ENCODE peak calls at places on chromosomes 16 and 17, in six cellular contexts. O is right cardiac atrium; A is activated CD8-positive, alpha-beta memory T cell treated with anti-CD3 and anti-CD28 coated beads, Interleukin-2, amount 50 U/mL, for 48 hours; Z is amygdala; S is effector memory CD4-positive, alpha-beta T cell; H is Daoy. X is an unnamed sample.

GRCh38 chr17:42517516-42517915 is 18.5 kb upstream of the NAGLU start:
- DNase-seq in O (peak; percentile 96), A (peak; percentile 95), Z (peak; percentile 76), S (peak; percentile 60), H (peak; percentile 86), X (peak; percentile 37)

GRCh38 chr17:35948092-35948491 is 4.6 kb upstream of the LYZL6 start:
- DNase-seq in O (no peak), A (no peak), Z (no peak), S (no peak), H (no peak), X (no peak)

GRCh38 chr17:11274106-11274505 is 33.1 kb downstream of the SHISA6 start:
- DNase-seq in O (no peak), A (no peak), Z (no peak), S (no peak), H (no peak), X (no peak)

GRCh38 chr16:4839942-4840341 is 7.1 kb downstream of the GLYR1 start:
- DNase-seq in O (no peak), A (no peak), Z (no peak), S (no peak), H (no peak), X (no peak)

GRCh38 chr17:15351925-15352324 is 10.5 kb upstream of the TEKT3 start:
- DNase-seq in O (peak; percentile 49), A (no peak), Z (no peak), S (no peak), H (peak; percentile 26), X (no peak)

GRCh38 chr16:58885528-58886170 is 151.5 kb upstream of the GOT2 start:
- DNase-seq in O (no peak), A (no peak), Z (no peak), S (no peak), H (no peak), X (no peak)

GRCh38 chr17:51046527-51047384 is 73.9 kb downstream of the SPAG9 start:
- DNase-seq in O (peak; percentile 81), A (no peak), Z (peak; percentile 92), S (no peak), H (peak; percentile 3), X (peak; percentile 72)

GRCh38 chr17:57875109-57876022 is 25.5 kb upstream of the MRPS23 start:
- DNase-seq in O (peak; percentile 93), A (no peak), Z (peak; percentile 86), S (no peak), H (peak; percentile 98), X (peak; percentile 69)

GRCh38 chr17:7886227-7887037 is 2.2 kb upstream of the CHD3 start:
- DNase-seq in O (peak; percentile 71), A (peak; percentile 73), Z (no peak), S (peak; percentile 71), H (peak; percentile 34), X (no peak)

GRCh38 chr16:79580465-79581200 is 19.9 kb downstream of the MAF start:
- DNase-seq in O (no peak), A (no peak), Z (no peak), S (no peak), H (no peak), X (no peak)

GRCh38 chr17:47732399-47733046 is 513 bp upstream of the TBX21 start:
- DNase-seq in O (no peak), A (peak; percentile 65), Z (no peak), S (no peak), H (no peak), X (no peak)

GRCh38 chr16:9138021-9138680 is 46.7 kb downstream of the HAPSTR1 start:
- DNase-seq in O (no peak), A (no peak), Z (no peak), S (no peak), H (no peak), X (no peak)

GRCh38 chr17:73123606-73124320 is 31.3 kb upstream of the SLC39A11 start:
- DNase-seq in O (no peak), A (no peak), Z (no peak), S (no peak), H (no peak), X (no peak)

GRCh38 chr17:7560172-7561027 is 1.3 kb upstream of the SENP3 start:
- DNase-seq in O (peak; percentile 84), A (peak; percentile 82), Z (peak; percentile 29), S (no peak), H (peak; percentile 67), X (no peak)

GRCh38 chr16:22300427-22301071 is 3.3 kb downstream of the POLR3E start:
- DNase-seq in O (peak; percentile 79), A (peak; percentile 66), Z (peak; percentile 80), S (no peak), H (peak; percentile 38), X (peak; percentile 62)

X was measured in C1 segment of cervical spinal cord.